ENCODE peak calls at places on chromosomes 2 and 18, in nine cellular contexts. One of them, this sample, is unnamed.

GRCh38 chr2:66440692-66441091 is 5.8 kb downstream of the MEIS1 start:
- DNase-seq in colonic mucosa: no peak
- DNase-seq in thyroid gland: no peak
- DNase-seq in breast epithelium: no peak
- DNase-seq in tibial nerve: no peak
- DNase-seq in Panc1: no peak
- DNase-seq in heart right ventricle: no peak
- DNase-seq in cardiac muscle cell: peak; percentile 62
- DNase-seq in psoas muscle: no peak
- DNase-seq in this sample: no peak

GRCh38 chr2:240851078-240851861 is 17.4 kb upstream of the AGXT start:
- DNase-seq in colonic mucosa: peak; percentile 91
- DNase-seq in thyroid gland: peak; percentile 84
- DNase-seq in breast epithelium: peak; percentile 88
- DNase-seq in tibial nerve: peak; percentile 81
- DNase-seq in Panc1: peak; percentile 67
- DNase-seq in heart right ventricle: peak; percentile 84
- DNase-seq in cardiac muscle cell: peak; percentile 83
- DNase-seq in psoas muscle: peak; percentile 87
- DNase-seq in this sample: peak; percentile 78

GRCh38 chr2:63058149-63058741 is 7.6 kb downstream of the OTX1 start:
- DNase-seq in colonic mucosa: no peak
- DNase-seq in thyroid gland: no peak
- DNase-seq in breast epithelium: no peak
- DNase-seq in tibial nerve: no peak
- DNase-seq in Panc1: no peak
- DNase-seq in heart right ventricle: no peak
- DNase-seq in cardiac muscle cell: no peak
- DNase-seq in psoas muscle: peak; percentile 9
- DNase-seq in this sample: no peak

GRCh38 chr2:196143641-196144236 is 27.6 kb downstream of the STK17B start:
- DNase-seq in colonic mucosa: no peak
- DNase-seq in thyroid gland: no peak
- DNase-seq in breast epithelium: no peak
- DNase-seq in tibial nerve: no peak
- DNase-seq in Panc1: no peak
- DNase-seq in heart right ventricle: no peak
- DNase-seq in cardiac muscle cell: no peak
- DNase-seq in psoas muscle: no peak
- DNase-seq in this sample: no peak

GRCh38 chr18:58960946-58961722 is 96.5 kb downstream of the ZNF532 start:
- DNase-seq in colonic mucosa: no peak
- DNase-seq in thyroid gland: no peak
- DNase-seq in breast epithelium: no peak
- DNase-seq in tibial nerve: no peak
- DNase-seq in Panc1: no peak
- DNase-seq in heart right ventricle: no peak
- DNase-seq in cardiac muscle cell: peak; percentile 38
- DNase-seq in psoas muscle: peak; percentile 23
- DNase-seq in this sample: no peak

GRCh38 chr2:149857344-149857743 is 269.8 kb upstream of the MMADHC start:
- DNase-seq in colonic mucosa: no peak
- DNase-seq in thyroid gland: no peak
- DNase-seq in breast epithelium: no peak
- DNase-seq in tibial nerve: no peak
- DNase-seq in Panc1: no peak
- DNase-seq in heart right ventricle: no peak
- DNase-seq in cardiac muscle cell: peak; percentile 10
- DNase-seq in psoas muscle: no peak
- DNase-seq in this sample: no peak

GRCh38 chr2:70045932-70046331 is 41.3 kb upstream of the PCBP1 start:
- DNase-seq in colonic mucosa: no peak
- DNase-seq in thyroid gland: no peak
- DNase-seq in breast epithelium: no peak
- DNase-seq in tibial nerve: no peak
- DNase-seq in Panc1: no peak
- DNase-seq in heart right ventricle: no peak
- DNase-seq in cardiac muscle cell: no peak
- DNase-seq in psoas muscle: no peak
- DNase-seq in this sample: no peak

GRCh38 chr2:2018713-2019410 is 274.5 kb upstream of the PXDN start:
- DNase-seq in colonic mucosa: peak; percentile 4
- DNase-seq in thyroid gland: no peak
- DNase-seq in breast epithelium: no peak
- DNase-seq in tibial nerve: no peak
- DNase-seq in Panc1: no peak
- DNase-seq in heart right ventricle: no peak
- DNase-seq in cardiac muscle cell: no peak
- DNase-seq in psoas muscle: no peak
- DNase-seq in this sample: no peak

GRCh38 chr18:3340682-3341097 is 78.8 kb downstream of the MYL12B start:
- DNase-seq in colonic mucosa: no peak
- DNase-seq in thyroid gland: no peak
- DNase-seq in breast epithelium: no peak
- DNase-seq in tibial nerve: no peak
- DNase-seq in Panc1: no peak
- DNase-seq in heart right ventricle: no peak
- DNase-seq in cardiac muscle cell: peak; percentile 32
- DNase-seq in psoas muscle: no peak
- DNase-seq in this sample: no peak

GRCh38 chr2:6352906-6353515 is 512.7 kb downstream of the CMPK2 start:
- DNase-seq in colonic mucosa: peak; percentile 72
- DNase-seq in thyroid gland: peak; percentile 78
- DNase-seq in breast epithelium: no peak
- DNase-seq in tibial nerve: no peak
- DNase-seq in Panc1: no peak
- DNase-seq in heart right ventricle: peak; percentile 22
- DNase-seq in cardiac muscle cell: no peak
- DNase-seq in psoas muscle: peak; percentile 17
- DNase-seq in this sample: no peak

GRCh38 chr2:138373993-138374408 is 127.6 kb upstream of the SPOPL start:
- DNase-seq in colonic mucosa: no peak
- DNase-seq in thyroid gland: no peak
- DNase-seq in breast epithelium: no peak
- DNase-seq in tibial nerve: no peak
- DNase-seq in Panc1: peak; percentile 27
- DNase-seq in heart right ventricle: no peak
- DNase-seq in cardiac muscle cell: peak; percentile 77
- DNase-seq in psoas muscle: no peak
- DNase-seq in this sample: no peak

GRCh38 chr2:113720167-113720566 is 36.3 kb downstream of the SLC35F5 start:
- DNase-seq in colonic mucosa: no peak
- DNase-seq in thyroid gland: no peak
- DNase-seq in breast epithelium: no peak
- DNase-seq in tibial nerve: no peak
- DNase-seq in Panc1: no peak
- DNase-seq in heart right ventricle: no peak
- DNase-seq in cardiac muscle cell: peak; percentile 37
- DNase-seq in psoas muscle: no peak
- DNase-seq in this sample: no peak

GRCh38 chr2:119366649-119367471 is at the start of the genes C2orf76 and DBI:
- DNase-seq in colonic mucosa: peak; percentile 97
- DNase-seq in thyroid gland: peak; percentile 96
- DNase-seq in breast epithelium: peak; percentile 95
- DNase-seq in tibial nerve: peak; percentile 88
- DNase-seq in Panc1: peak; percentile 82
- DNase-seq in heart right ventricle: peak; percentile 95
- DNase-seq in cardiac muscle cell: peak; percentile 97
- DNase-seq in psoas muscle: peak; percentile 95
- DNase-seq in this sample: peak; percentile 94

GRCh38 chr2:119372778-119373568 is 6.2 kb downstream of the DBI start:
- DNase-seq in colonic mucosa: no peak
- DNase-seq in thyroid gland: no peak
- DNase-seq in breast epithelium: no peak
- DNase-seq in tibial nerve: no peak
- DNase-seq in Panc1: no peak
- DNase-seq in heart right ventricle: no peak
- DNase-seq in cardiac muscle cell: no peak
- DNase-seq in psoas muscle: no peak
- DNase-seq in this sample: no peak

GRCh38 chr2:119371111-119371510 is 4.3 kb downstream of the DBI start:
- DNase-seq in colonic mucosa: no peak
- DNase-seq in thyroid gland: peak; percentile 47
- DNase-seq in breast epithelium: no peak
- DNase-seq in tibial nerve: no peak
- DNase-seq in Panc1: no peak
- DNase-seq in heart right ventricle: no peak
- DNase-seq in cardiac muscle cell: no peak
- DNase-seq in psoas muscle: no peak
- DNase-seq in this sample: no peak

GRCh38 chr2:119367472-119368099 is 809 bp downstream of the DBI start:
- DNase-seq in colonic mucosa: peak; percentile 84
- DNase-seq in thyroid gland: peak; percentile 63
- DNase-seq in breast epithelium: peak; percentile 65
- DNase-seq in tibial nerve: no peak
- DNase-seq in Panc1: no peak
- DNase-seq in heart right ventricle: peak; percentile 73
- DNase-seq in cardiac muscle cell: peak; percentile 19
- DNase-seq in psoas muscle: peak; percentile 69
- DNase-seq in this sample: peak; percentile 15

DNA sequence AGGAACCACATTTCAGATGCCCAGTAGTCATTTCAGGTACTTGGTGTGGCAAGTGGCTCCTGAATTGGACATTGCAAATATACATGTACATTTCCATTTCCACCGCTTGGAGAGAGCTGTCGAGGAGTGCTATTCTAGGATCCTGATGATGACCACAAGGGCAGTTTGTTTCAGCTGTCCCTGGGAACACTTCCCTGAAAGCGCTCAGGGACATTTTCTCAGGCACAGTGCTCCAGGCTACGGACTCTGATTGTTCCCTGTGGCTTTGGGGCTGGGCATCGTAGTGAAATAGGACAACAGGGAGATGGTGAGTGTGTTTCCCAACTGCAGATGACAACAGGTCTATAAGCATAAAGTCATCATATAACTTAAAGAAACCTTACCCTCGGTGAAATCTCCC is 3.1 kb downstream of the DBI start:
- DNase-seq in colonic mucosa: no peak
- DNase-seq in thyroid gland: no peak
- DNase-seq in breast epithelium: no peak
- DNase-seq in tibial nerve: no peak
- DNase-seq in Panc1: no peak
- DNase-seq in heart right ventricle: peak; percentile 29
- DNase-seq in cardiac muscle cell: no peak
- DNase-seq in psoas muscle: no peak
- DNase-seq in this sample: no peak
- H3K4me3 ChIP-seq in colonic mucosa: no peak overlapping the region
- H3K4me3 ChIP-seq in thyroid gland: no peak overlapping the region
- H3K4me3 ChIP-seq in breast epithelium: no peak overlapping the region
- H3K4me3 ChIP-seq in tibial nerve: no peak overlapping the region
- H3K4me3 ChIP-seq in Panc1: no peak overlapping the region
- H3K4me3 ChIP-seq in heart right ventricle: no peak overlapping the region
- H3K4me3 ChIP-seq in cardiac muscle cell: no peak overlapping the region
- H3K4me3 ChIP-seq in psoas muscle: no peak overlapping the region
- H3K4me3 ChIP-seq in this sample: no peak overlapping the region

DNA sequence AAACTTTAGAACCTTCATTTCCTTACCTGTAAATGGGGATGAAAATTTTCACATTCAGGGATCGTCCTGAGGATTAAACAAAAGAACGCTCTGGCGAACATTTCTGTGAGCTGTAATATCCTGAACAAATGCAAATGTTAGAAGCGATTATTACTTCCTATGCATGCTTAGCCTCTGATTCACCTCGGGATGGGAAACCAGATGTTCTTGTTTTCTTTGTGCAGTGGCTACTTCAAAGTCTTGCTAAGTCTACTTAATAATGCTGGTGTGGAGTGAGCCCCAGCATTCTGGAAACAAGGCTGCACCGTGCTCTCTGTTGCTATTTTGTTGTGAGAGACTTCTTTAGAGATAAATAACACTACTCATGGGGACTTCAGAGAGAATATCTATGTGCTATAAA is 119.1 kb upstream of the PELI1 start:
- DNase-seq in colonic mucosa: no peak
- DNase-seq in thyroid gland: no peak
- DNase-seq in breast epithelium: no peak
- DNase-seq in tibial nerve: no peak
- DNase-seq in Panc1: no peak
- DNase-seq in heart right ventricle: no peak
- DNase-seq in cardiac muscle cell: peak; percentile 88
- DNase-seq in psoas muscle: no peak
- DNase-seq in this sample: no peak
- H3K4me1 ChIP-seq in colonic mucosa: no peaks in the 10 kb centered on the region
- H3K4me1 ChIP-seq in thyroid gland: no peaks in the 10 kb centered on the region
- H3K4me1 ChIP-seq in breast epithelium: peaks cover 15% of the 10 kb centered on the region
- H3K4me1 ChIP-seq in tibial nerve: peaks cover 14% of the 10 kb centered on the region
- H3K4me1 ChIP-seq in Panc1: no peaks in the 10 kb centered on the region
- H3K4me1 ChIP-seq in heart right ventricle: peaks cover 40% of the 10 kb centered on the region
- H3K4me1 ChIP-seq in cardiac muscle cell: no peaks in the 10 kb centered on the region
- H3K4me1 ChIP-seq in psoas muscle: peaks cover 8% of the 10 kb centered on the region
- H3K4me1 ChIP-seq in this sample: peaks cover 8% of the 10 kb centered on the region

DNA sequence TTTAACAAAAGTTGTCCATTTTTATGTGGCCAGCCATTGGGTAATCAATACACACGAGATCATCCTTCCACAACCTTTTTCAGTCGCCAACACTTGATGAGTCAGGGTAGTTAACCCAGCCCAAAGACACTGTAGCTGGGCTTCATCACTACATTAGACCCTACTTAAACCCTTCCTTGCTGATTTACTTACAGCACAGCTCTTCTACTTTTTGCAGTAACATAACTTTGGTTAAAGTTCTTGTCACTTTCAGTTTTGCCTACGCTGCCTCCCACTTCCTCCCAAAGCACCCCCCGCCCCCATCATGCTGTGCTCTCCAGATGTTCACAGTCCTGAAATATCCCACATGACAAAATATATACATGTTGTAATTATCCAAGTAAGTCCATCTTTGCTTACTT is 103.6 kb downstream of the CDK15 start:
- DNase-seq in colonic mucosa: no peak
- DNase-seq in thyroid gland: no peak
- DNase-seq in breast epithelium: no peak
- DNase-seq in tibial nerve: no peak
- DNase-seq in Panc1: no peak
- DNase-seq in heart right ventricle: no peak
- DNase-seq in cardiac muscle cell: peak; percentile 79
- DNase-seq in psoas muscle: no peak
- DNase-seq in this sample: no peak
- H3K4me3 ChIP-seq in colonic mucosa: no peak overlapping the region
- H3K4me3 ChIP-seq in thyroid gland: no peak overlapping the region
- H3K4me3 ChIP-seq in breast epithelium: no peak overlapping the region
- H3K4me3 ChIP-seq in tibial nerve: no peak overlapping the region
- H3K4me3 ChIP-seq in Panc1: no peak overlapping the region
- H3K4me3 ChIP-seq in heart right ventricle: no peak overlapping the region
- H3K4me3 ChIP-seq in cardiac muscle cell: no peak overlapping the region
- H3K4me3 ChIP-seq in psoas muscle: no peak overlapping the region
- H3K4me3 ChIP-seq in this sample: no peak overlapping the region

DNA sequence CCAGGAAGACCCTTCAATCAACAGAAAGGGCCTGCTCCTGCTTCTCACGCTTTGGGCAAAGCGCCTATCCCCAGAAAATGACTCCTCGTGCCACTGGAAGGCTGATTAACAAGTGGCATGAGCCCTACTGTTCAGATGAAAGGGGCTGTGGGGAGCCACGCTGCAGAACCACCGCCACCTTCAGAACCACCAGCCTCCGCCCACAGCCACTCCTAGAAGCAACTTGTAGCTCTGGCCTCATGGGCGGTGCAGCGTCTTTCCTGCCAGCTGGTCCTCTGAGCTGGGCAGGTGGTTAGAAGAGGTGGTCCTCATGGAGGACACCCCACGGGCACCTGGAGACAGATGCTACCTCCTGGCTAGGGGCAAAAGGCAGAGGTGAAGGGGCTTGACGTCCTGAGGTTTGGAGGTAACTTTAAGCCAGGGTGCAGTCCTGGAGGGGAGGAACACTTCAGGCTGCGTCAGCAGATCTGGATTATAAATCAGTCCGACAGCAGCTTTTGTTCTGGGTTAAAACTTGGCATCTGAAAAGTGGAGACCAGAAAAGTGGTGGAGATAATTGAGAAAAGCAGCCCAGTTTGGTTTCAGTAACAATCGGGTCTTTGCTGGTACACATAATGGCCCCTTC is 863 bp upstream of the SEMA4C start:
- DNase-seq in colonic mucosa: peak; percentile 75
- DNase-seq in thyroid gland: peak; percentile 59
- DNase-seq in breast epithelium: no peak
- DNase-seq in tibial nerve: no peak
- DNase-seq in Panc1: no peak
- DNase-seq in heart right ventricle: no peak
- DNase-seq in cardiac muscle cell: no peak
- DNase-seq in psoas muscle: no peak
- DNase-seq in this sample: peak; percentile 83
- H3K4me1 ChIP-seq in colonic mucosa: peaks cover 20% of the 10 kb centered on the region
- H3K4me1 ChIP-seq in thyroid gland: peaks cover 11% of the 10 kb centered on the region
- H3K4me1 ChIP-seq in breast epithelium: peaks cover 21% of the 10 kb centered on the region
- H3K4me1 ChIP-seq in tibial nerve: peaks cover 58% of the 10 kb centered on the region
- H3K4me1 ChIP-seq in Panc1: peaks cover 22% of the 10 kb centered on the region
- H3K4me1 ChIP-seq in heart right ventricle: peaks cover 79% of the 10 kb centered on the region
- H3K4me1 ChIP-seq in cardiac muscle cell: peaks cover 4% of the 10 kb centered on the region
- H3K4me1 ChIP-seq in psoas muscle: peaks cover 26% of the 10 kb centered on the region
- H3K4me1 ChIP-seq in this sample: peaks cover 49% of the 10 kb centered on the region

This sample was measured in CD8-positive, alpha-beta T cell.